ENCODE peak calls at places on chromosome 17, in four cellular contexts. N is mesenchymal stem cell, C is H9, I is H1. Q is an unnamed sample. For H3K4me1, the result is how much of the 10 kb centered on the place peaks cover.

GRCh38 chr17:2853111-2853721 is 57.0 kb downstream of the RAP1GAP2 start:
- DNase-seq in I (no peak), C (peak), N (peak), Q (no peak)

GRCh38 chr17:33038740-33039139 is 47.1 kb downstream of the SPACA3 start:
- DNase-seq in I (peak), C (peak), N (peak), Q (peak)

GRCh38 chr17:21353326-21354010 is 22.7 kb upstream of the KCNJ12 start:
- DNase-seq in N (no peak), C (no peak), I (no peak), Q (no peak)

GRCh38 chr17:15649861-15650391 is 30.4 kb upstream of the FBXW10B start:
- DNase-seq in I (no peak), N (peak), C (no peak), Q (no peak)

GRCh38 chr17:16512011-16512410 is 20.0 kb upstream of the LRRC75A start:
- DNase-seq in N (no peak), I (no peak), C (peak), Q (no peak)

GRCh38 chr17:6831662-6832263 is at the start of gene TEKT1:
- DNase-seq in I (peak), C (peak), N (peak), Q (peak)

GRCh38 chr17:4968166-4968915 is 724 bp upstream of the SPAG7 start:
- DNase-seq in C (peak), N (peak), I (no peak), Q (no peak)

GRCh38 chr17:67390646-67391480 is 13.8 kb downstream of the PITPNC1 start:
- DNase-seq in I (no peak), C (no peak), N (peak), Q (no peak)

GRCh38 chr17:78664476-78665384 is 87.5 kb upstream of the DNAH17 start:
- DNase-seq in I (no peak), N (peak), C (no peak), Q (no peak)

GRCh38 chr17:18038149-18038850 is 668 bp downstream of the ATPAF2 start:
- DNase-seq in C (no peak), N (peak), I (no peak), Q (no peak)

GRCh38 chr17:50893183-50893993 is 27.2 kb upstream of the TOB1 start:
- DNase-seq in C (no peak), I (no peak), N (peak), Q (no peak)

GRCh38 chr17:2691965-2692780 is 19.4 kb downstream of the CLUH start:
- DNase-seq in C (peak), I (no peak), N (no peak), Q (no peak)

GRCh38 chr17:40522961-40523310 is 21.5 kb upstream of the TNS4 start:
- DNase-seq in N (no peak), I (no peak), C (no peak), Q (no peak)

GRCh38 chr17:3667366-3668278 is 756 bp downstream of the TAX1BP3 start:
- DNase-seq in N (peak), I (no peak), C (peak), Q (no peak)

GRCh38 chr17:17171991-17172939 is 33.9 kb downstream of the PLD6 start:
- DNase-seq in C (peak), N (no peak), I (no peak), Q (no peak)

GRCh38 chr17:58641937-58642336 is 49.9 kb downstream of the TEX14 start:
- DNase-seq in C (no peak), I (no peak), N (no peak), Q (no peak)

GRCh38 chr17:65103896-65104295 is 33.3 kb upstream of the RGS9 start:
- DNase-seq in N (no peak), I (no peak), C (no peak), Q (no peak)

GRCh38 chr17:36629970-36630369 is 28.6 kb downstream of the MRM1 start:
- DNase-seq in I (no peak), N (no peak), C (no peak), Q (no peak)

DNA sequence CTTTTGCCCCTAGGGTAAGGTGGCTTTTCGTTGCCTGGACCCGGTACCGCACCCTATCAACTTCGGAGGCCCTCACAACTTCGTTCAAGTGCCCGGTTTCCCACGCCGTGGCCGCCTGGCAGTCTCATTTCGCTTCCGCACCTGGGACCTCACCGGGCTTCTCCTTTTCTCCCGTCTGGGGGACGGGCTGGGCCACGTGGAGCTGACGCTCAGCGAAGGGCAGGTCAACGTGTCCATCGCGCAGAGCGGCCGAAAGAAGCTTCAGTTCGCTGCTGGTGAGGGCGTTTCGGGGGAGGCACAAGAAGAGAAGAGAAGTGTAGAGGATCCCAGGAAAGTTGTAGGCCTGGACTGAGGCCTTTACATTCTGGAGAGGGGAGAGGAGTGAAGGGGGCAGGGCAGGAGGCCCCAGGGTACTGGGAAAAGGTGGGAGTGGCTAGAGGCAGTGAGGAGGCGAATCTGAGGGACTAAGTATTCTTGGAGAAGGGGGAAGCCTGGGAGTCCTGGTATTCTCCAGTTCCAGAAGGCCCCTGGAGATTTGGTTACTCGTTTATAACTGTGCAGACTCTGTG is 5.5 kb downstream of the CNTNAP1 start:
- DNase-seq in N (no peak), C (peak), I (no peak), Q (no peak)
- H2BK15ac ChIP-seq in N (no peak), C (no peak), I (no peak), Q (no peak)

GRCh38 chr17:7930841-7931631 is 710 bp downstream of the TRAPPC1 start:
- DNase-seq in I (no peak), N (no peak), C (no peak), Q (no peak)

GRCh38 chr17:7932949-7933348 is 943 bp downstream of the CNTROB start:
- DNase-seq in I (no peak), C (peak), N (peak), Q (no peak)

GRCh38 chr17:7929158-7930029 is at the start of gene KCNAB3:
- DNase-seq in C (peak), I (no peak), N (peak), Q (peak)

GRCh38 chr17:7932483-7932891 is 481 bp downstream of the CNTROB start:
- DNase-seq in C (peak), I (no peak), N (peak), Q (no peak)

DNA sequence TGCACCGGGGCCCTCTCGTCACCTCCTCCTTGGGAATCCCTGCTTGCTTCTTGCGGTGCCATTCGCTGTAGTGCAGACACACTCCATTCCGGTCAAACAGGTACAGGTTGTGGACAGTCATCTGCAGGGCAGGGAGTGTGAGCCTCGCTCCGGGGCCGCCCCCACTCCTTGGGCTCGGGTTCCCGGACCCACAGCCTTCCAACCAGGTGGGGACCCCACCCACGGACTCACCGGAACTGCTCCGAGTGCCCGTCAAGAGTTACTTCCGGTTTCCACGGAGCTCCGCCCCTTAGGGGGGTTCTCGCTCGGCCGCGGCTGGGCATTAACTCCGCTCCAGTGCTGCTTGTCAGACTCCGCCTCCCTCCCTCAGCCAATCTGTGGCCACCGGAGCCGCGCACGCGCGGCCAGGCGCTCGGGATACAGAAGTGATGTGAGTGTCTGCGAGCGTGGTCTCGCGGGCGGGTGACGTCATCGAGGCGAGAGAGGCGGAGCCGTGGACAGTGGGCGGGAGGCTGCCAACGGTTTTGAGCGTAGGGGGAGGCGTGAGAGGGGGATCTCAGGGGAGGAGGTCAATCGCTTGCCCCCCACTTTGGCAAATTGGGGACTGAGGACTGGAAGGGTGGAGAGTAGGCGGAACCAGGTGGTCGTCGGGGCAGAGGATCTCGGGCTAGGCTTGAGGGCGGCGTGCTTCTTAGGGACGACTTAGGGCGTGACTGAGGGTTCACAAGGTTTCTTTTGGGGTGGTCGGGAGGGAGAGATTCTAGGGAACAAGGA is at the start of the genes CNTROB and TRAPPC1:
- DNase-seq in N (peak), C (peak), I (peak), Q (peak)
- H3K4me1 ChIP-seq in N (under half), C (under half), I (under half), Q (under half)

GRCh38 chr17:48995332-48995870 is 1.8 kb upstream of the IGF2BP1 start:
- DNase-seq in N (peak), I (no peak), C (peak), Q (peak)

GRCh38 chr17:48997827-48998556 is 807 bp downstream of the IGF2BP1 start:
- DNase-seq in N (peak), C (peak), I (no peak), Q (no peak)

GRCh38 chr17:48995871-48996695 is 1.1 kb upstream of the IGF2BP1 start:
- DNase-seq in I (peak), N (peak), C (peak), Q (peak)

GRCh38 chr17:48997103-48997826 is at the start of gene IGF2BP1:
- DNase-seq in I (peak), N (peak), C (peak), Q (peak)

GRCh38 chr17:48996696-48997102 is 486 bp upstream of the IGF2BP1 start:
- DNase-seq in N (no peak), I (no peak), C (no peak), Q (no peak)
- H2BK12ac ChIP-seq in N (peak), I (no peak), C (no peak), Q (no peak)

GRCh38 chr17:81190591-81190990 is 24.6 kb upstream of the AATK start:
- DNase-seq in I (no peak), N (no peak), C (no peak), Q (no peak)

GRCh38 chr17:81193051-81193410 is 27.0 kb upstream of the AATK start:
- DNase-seq in C (no peak), I (no peak), N (no peak), Q (no peak)

GRCh38 chr17:81191116-81191515 is 25.1 kb upstream of the AATK start:
- DNase-seq in I (no peak), C (no peak), N (no peak), Q (no peak)

GRCh38 chr17:81192386-81193050 is 26.5 kb upstream of the AATK start:
- DNase-seq in N (no peak), C (no peak), I (no peak), Q (no peak)

GRCh38 chr17:81191646-81192045 is 25.6 kb upstream of the AATK start:
- DNase-seq in C (no peak), N (no peak), I (no peak), Q (no peak)
- H2BK15ac ChIP-seq in C (no peak), N (no peak), I (no peak), Q (no peak)

GRCh38 chr17:76189247-76189646 is 48.2 kb upstream of the FOXJ1 start:
- DNase-seq in C (no peak), I (no peak), N (no peak), Q (no peak)
- H3K4me1 ChIP-seq in C (under half), I (under half), N (under half), Q (under half)

DNA sequence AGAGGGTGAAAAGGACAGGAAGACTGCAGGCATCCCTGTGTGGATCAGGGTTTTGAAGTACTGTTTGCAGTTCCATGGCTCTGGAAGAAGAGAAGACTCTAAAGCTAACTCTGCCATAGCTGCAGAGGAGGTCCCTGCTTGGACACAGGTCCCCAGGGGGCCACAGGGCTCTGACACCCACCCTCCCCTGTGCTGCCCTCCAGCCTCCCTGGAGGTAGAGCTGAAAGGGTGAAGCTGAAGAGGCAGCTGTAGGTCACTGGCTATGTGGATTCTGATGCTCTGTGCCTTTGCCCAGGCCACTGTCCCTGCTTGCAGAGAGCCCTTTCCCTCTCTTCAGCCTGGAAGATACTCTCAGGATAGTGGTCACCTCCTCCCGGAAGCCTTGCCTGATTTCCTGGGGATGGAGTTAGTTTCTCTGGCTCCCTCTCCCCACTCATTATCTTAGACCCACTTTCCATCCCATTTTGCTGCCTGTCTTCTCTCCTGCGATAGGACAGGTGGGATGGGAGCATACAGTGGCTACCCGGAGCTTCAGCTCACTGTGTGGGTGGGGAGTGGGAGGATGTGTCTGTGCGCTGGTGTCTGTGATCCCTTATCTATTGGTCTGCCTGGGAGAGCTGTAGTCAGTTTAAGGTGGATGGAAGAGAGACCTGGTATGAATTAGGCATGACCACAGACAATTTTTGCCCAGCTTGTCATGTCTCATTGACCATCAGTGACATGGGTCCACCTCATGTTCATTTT is 89.8 kb upstream of the TMEM97 start:
- DNase-seq in C (no peak), N (no peak), I (no peak), Q (no peak)
- H2BK12ac ChIP-seq in C (no peak), N (no peak), I (peak), Q (peak)

GRCh38 chr17:13749566-13750235 is 148.0 kb upstream of the HS3ST3A1 start:
- DNase-seq in N (peak), I (no peak), C (no peak), Q (no peak)
- H2BK15ac ChIP-seq in N (peak), I (no peak), C (no peak), Q (no peak)